ENCODE peak calls at places on chromosomes 1 and 21, in four cellular contexts. W is mesenchymal stem cell, C is neuronal stem cell, U is OCI-LY7. D is an unnamed sample.

GRCh38 chr1:202788800-202789199 is 19.4 kb downstream of the KDM5B start:
- DNase-seq in C (no peak), W (no peak), U (no peak), D (no peak)

GRCh38 chr1:179079113-179079761 is 2.6 kb upstream of the TOR3A start:
- DNase-seq in C (peak), U (peak), W (peak), D (peak)

GRCh38 chr1:26278835-26279597 is 870 bp upstream of the SH3BGRL3 start:
- DNase-seq in W (peak), U (peak), C (no peak), D (peak)

GRCh38 chr1:245124644-245125043 is 30.1 kb upstream of the KIF26B start:
- DNase-seq in W (no peak), U (no peak), C (no peak), D (no peak)

GRCh38 chr1:155977607-155978324 is 581 bp downstream of the ARHGEF2 start:
- DNase-seq in C (no peak), W (peak), U (no peak), D (peak)

GRCh38 chr1:154386643-154387352 is 18.3 kb upstream of the IL6R start:
- DNase-seq in W (no peak), C (no peak), U (peak), D (no peak)

GRCh38 chr1:7810395-7810794 is 26.3 kb downstream of the PER3 start:
- DNase-seq in U (no peak), C (no peak), W (peak), D (peak)

GRCh38 chr21:45248893-45249381 is 38.8 kb downstream of the POFUT2 start:
- DNase-seq in U (no peak), C (no peak), W (no peak), D (peak)

GRCh38 chr1:150182233-150182632 is 32.5 kb downstream of the PLEKHO1 start:
- DNase-seq in C (no peak), W (no peak), U (no peak), D (no peak)

DNA sequence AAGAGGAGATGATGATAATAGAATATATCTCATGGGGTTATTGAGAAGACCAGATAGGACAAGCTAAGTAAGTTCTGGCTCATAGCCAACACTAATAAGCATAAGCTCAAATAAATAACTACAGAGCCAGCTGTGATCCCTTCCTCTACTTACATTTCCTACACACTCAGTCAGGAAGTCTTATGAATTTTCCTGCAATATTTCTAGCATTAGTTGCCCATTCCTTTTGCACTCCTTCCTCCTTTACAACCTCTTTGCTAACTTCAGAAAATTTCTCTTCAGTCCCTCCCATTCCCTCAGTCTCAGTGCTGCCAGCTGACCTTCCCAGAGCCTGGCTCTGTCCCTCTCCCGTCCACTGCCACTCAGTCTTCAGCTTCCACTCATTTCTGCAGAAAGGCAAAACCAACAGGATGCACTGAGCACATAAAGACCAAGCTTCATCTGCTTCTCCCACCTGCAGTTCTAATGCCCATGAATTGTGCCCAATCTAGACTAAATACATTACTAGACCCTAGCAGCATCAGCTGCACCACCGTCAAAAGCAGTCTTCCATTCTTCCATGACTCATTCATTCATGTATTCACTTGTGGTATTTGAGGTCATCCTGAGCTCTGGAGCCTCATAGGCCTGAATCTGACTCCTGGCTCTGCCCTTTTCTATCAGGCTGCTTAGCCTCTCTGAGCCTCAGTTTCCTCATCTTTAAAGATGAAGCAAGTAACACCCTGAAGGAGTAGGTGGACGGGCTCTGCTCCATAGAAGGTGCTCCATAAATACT is 54.6 kb upstream of the SIPA1L2 start:
- DNase-seq in C (no peak), U (no peak), W (peak), D (no peak)
- H2AFZ ChIP-seq in C (no peak), U (no peak), W (no peak), D (no peak)

GRCh38 chr1:76759171-76759860 is 108.0 kb upstream of the ST6GALNAC5 start:
- DNase-seq in C (no peak), U (no peak), W (no peak), D (no peak)

GRCh38 chr1:76763678-76764077 is 103.6 kb upstream of the ST6GALNAC5 start:
- DNase-seq in W (no peak), C (no peak), U (no peak), D (no peak)

GRCh38 chr1:76766381-76766780 is 100.9 kb upstream of the ST6GALNAC5 start:
- DNase-seq in U (no peak), W (no peak), C (no peak), D (no peak)

GRCh38 chr1:76759950-76760349 is 107.3 kb upstream of the ST6GALNAC5 start:
- DNase-seq in U (no peak), C (no peak), W (peak), D (no peak)

GRCh38 chr1:76764638-76765572 is 102.4 kb upstream of the ST6GALNAC5 start:
- DNase-seq in U (no peak), C (no peak), W (no peak), D (no peak)
- H2AFZ ChIP-seq in U (no peak), C (peak), W (no peak), D (no peak)

GRCh38 chr1:102851616-102852015 is 256.7 kb downstream of the COL11A1 start:
- DNase-seq in C (no peak), W (no peak), U (no peak), D (no peak)

GRCh38 chr1:102853701-102854187 is 254.6 kb downstream of the COL11A1 start:
- DNase-seq in C (no peak), U (no peak), W (no peak), D (no peak)

GRCh38 chr1:102852583-102852982 is 255.7 kb downstream of the COL11A1 start:
- DNase-seq in C (no peak), U (no peak), W (no peak), D (no peak)
- H2AFZ ChIP-seq in C (no peak), U (no peak), W (no peak), D (no peak)

DNA sequence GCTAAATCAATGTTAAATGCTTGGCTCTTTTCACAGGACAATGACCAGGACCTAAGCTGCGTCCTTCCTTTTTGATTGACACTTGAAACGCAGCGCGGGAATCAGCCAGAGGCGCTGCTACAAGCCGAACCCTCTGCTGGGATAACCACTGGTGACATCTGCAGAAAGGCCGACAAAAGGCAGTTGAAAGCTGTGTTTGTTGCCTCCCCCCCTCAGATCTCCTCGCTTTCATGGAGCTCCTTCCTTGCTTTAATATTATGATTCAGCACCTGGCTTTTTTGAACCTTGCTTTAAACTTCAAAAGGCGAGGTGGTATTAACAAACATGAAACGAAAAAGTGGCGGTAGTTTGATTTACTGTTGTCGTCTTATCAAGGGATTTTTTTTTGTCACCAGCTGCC is 204.5 kb upstream of the PROX1 start:
- DNase-seq in U (no peak), C (no peak), W (no peak), D (no peak)
- H2AFZ ChIP-seq in U (no peak), C (peak), W (no peak), D (no peak)

GRCh38 chr1:32919811-32920733 is 18.9 kb upstream of the TMEM54 start:
- DNase-seq in W (peak), C (no peak), U (no peak), D (peak)
- H2AFZ ChIP-seq in W (no peak), C (no peak), U (no peak), D (peak)

GRCh38 chr1:218317061-218317460 is 28.1 kb upstream of the TGFB2 start:
- DNase-seq in C (no peak), U (no peak), W (no peak), D (no peak)
- H2AFZ ChIP-seq in C (no peak), U (no peak), W (no peak), D (no peak)

GRCh38 chr1:98044071-98044697 is 123.3 kb upstream of the DPYD start:
- DNase-seq in U (no peak), C (no peak), W (peak), D (peak)
- H2AFZ ChIP-seq in U (no peak), C (peak), W (no peak), D (peak)

DNA sequence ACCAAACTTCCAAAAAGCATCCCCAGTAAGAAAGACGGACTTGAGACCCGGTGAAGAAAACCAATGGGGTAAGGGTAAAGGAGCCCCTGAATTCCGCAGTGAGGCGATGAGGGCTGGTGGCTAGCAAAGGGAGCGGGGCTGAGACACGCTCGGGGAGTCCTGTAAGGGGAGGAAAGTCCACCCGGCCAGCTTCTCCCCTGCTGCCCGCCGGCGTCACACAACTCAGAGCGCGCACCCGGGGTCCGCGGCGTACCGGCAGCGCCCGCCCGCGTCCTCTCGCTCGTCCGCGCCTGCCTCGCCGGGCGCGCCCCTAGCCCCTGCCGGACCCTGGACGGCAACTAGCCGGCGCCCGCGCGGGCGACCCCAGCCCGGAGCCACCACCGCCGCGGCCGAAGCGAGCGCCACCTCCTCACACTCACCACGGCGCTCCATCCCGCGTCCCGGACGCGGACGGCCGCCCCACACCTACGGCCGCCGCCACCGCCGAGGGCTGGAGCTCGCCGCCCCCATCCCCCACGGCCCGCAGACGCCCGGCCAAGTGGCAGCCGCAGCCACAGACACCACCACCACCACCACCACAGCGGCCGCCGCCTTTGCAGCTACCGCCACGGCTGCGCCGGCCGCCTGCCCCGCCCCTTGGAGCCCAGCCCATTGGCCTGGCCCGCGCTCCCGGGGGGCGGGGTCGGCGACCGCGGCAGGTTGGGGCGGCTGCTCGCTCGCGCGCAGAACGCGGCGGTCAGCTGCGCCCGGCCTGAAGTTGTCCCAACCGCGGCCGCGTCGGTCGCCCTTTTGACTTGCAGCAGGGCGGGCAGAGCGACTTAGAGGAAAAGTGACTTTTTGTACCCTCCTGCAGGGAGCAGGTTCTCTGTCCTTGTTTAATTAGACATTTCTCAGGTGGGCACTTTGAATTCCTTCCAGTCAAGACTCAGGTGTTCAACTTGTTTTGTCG is 10.0 kb upstream of the ARHGAP29 start:
- DNase-seq in W (peak), C (peak), U (no peak), D (peak)
- H2AFZ ChIP-seq in W (peak), C (peak), U (no peak), D (peak)

D was measured in osteoblast.